ENCODE peak calls at places on chromosome 17, in five cellular contexts. U is stomach, V is MM.1S, S is body of pancreas, E is pancreas. L is an unnamed sample. For H3K4me1, the result is how much of the 10 kb centered on the place peaks cover.

GRCh38 chr17:80817861-80818260 is 173.8 kb upstream of the CHMP6 start:
- DNase-seq in U (no peak), V (no peak), S (no peak), E (no peak), L (no peak)

GRCh38 chr17:81189670-81190530 is 23.9 kb upstream of the AATK start:
- DNase-seq in U (no peak), V (no peak), S (no peak), E (peak), L (peak)

GRCh38 chr17:17498606-17499301 is 2.6 kb upstream of the RASD1 start:
- DNase-seq in U (no peak), V (no peak), S (peak), E (peak), L (no peak)

GRCh38 chr17:36808181-36808661 is 129.1 kb upstream of the LHX1 start:
- DNase-seq in U (no peak), V (no peak), S (no peak), E (no peak), L (no peak)

GRCh38 chr17:80855968-80856862 is 135.4 kb upstream of the CHMP6 start:
- DNase-seq in U (peak), V (no peak), S (no peak), E (no peak), L (peak)

GRCh38 chr17:413706-414440 is 61.3 kb upstream of the RPH3AL start:
- DNase-seq in U (no peak), V (no peak), S (no peak), E (no peak), L (no peak)

GRCh38 chr17:75922963-75923874 is 17.6 kb downstream of the FBF1 start:
- DNase-seq in U (no peak), V (no peak), S (no peak), E (no peak), L (no peak)

GRCh38 chr17:48247603-48248002 is 140.0 kb downstream of the SNX11 start:
- DNase-seq in U (no peak), V (no peak), S (no peak), E (no peak), L (no peak)

GRCh38 chr17:77316191-77316641 is 175.4 kb downstream of the SEC14L1 start:
- DNase-seq in U (no peak), V (no peak), S (no peak), E (no peak), L (no peak)

GRCh38 chr17:9356488-9356911 is 219.1 kb downstream of the STX8 start:
- DNase-seq in U (no peak), V (no peak), S (no peak), E (no peak), L (peak)

GRCh38 chr17:66283971-66284370 is 18.4 kb upstream of the PRKCA start:
- DNase-seq in U (no peak), V (no peak), S (no peak), E (no peak), L (no peak)

GRCh38 chr17:65154770-65155589 is 17.8 kb downstream of the RGS9 start:
- DNase-seq in U (no peak), V (peak), S (no peak), E (no peak), L (no peak)

GRCh38 chr17:34584805-34585416 is 5.5 kb downstream of the TMEM132E start:
- DNase-seq in U (no peak), V (peak), S (no peak), E (no peak), L (no peak)

GRCh38 chr17:49848019-49848473 is at the start of gene TAC4:
- DNase-seq in U (no peak), V (no peak), S (no peak), E (no peak), L (no peak)

GRCh38 chr17:69166957-69167356 is 25.3 kb upstream of the ABCA6 start:
- DNase-seq in U (no peak), V (no peak), S (no peak), E (no peak), L (no peak)

GRCh38 chr17:69470702-69471101 is 56.2 kb downstream of the MAP2K6 start:
- DNase-seq in U (no peak), V (no peak), S (no peak), E (no peak), L (no peak)

GRCh38 chr17:27489045-27489715 is 32.9 kb downstream of the KSR1 start:
- DNase-seq in U (peak), V (no peak), S (peak), E (no peak), L (no peak)

GRCh38 chr17:42675984-42676423 is 790 bp downstream of the PLEKHH3 start:
- DNase-seq in U (peak), V (peak), S (peak), E (peak), L (peak)

GRCh38 chr17:62761884-62762283 is 46.2 kb downstream of the MARCHF10 start:
- DNase-seq in U (no peak), V (no peak), S (no peak), E (no peak), L (peak)

GRCh38 chr17:45006927-45007461 is 38.9 kb upstream of the C1QL1 start:
- DNase-seq in U (no peak), V (no peak), S (no peak), E (no peak), L (peak)

GRCh38 chr17:2718150-2718938 is 6.8 kb upstream of the CLUH start:
- DNase-seq in U (no peak), V (no peak), S (no peak), E (no peak), L (no peak)

GRCh38 chr17:50360716-50361115 is 12.3 kb downstream of the MRPL27 start:
- DNase-seq in U (no peak), V (no peak), S (no peak), E (no peak), L (no peak)

GRCh38 chr17:16304832-16305231 is 48.4 kb downstream of the CENPV start:
- DNase-seq in U (no peak), V (no peak), S (no peak), E (no peak), L (peak)

GRCh38 chr17:34580685-34581445 is 1.5 kb downstream of the TMEM132E start:
- DNase-seq in U (no peak), V (no peak), S (no peak), E (no peak), L (no peak)

GRCh38 chr17:61405047-61405685 is 5.5 kb downstream of the TBX2 start:
- DNase-seq in U (no peak), V (no peak), S (peak), E (no peak), L (no peak)

GRCh38 chr17:55383771-55384679 is 37.6 kb downstream of the MMD start:
- DNase-seq in U (peak), V (no peak), S (no peak), E (no peak), L (no peak)

GRCh38 chr17:28471127-28471453 is 2.4 kb upstream of the SLC13A2 start:
- DNase-seq in U (no peak), V (no peak), S (no peak), E (no peak), L (no peak)

GRCh38 chr17:8997994-8998628 is 23.2 kb upstream of the NTN1 start:
- DNase-seq in U (peak), V (peak), S (peak), E (peak), L (peak)

GRCh38 chr17:79977161-79977631 is 58.5 kb downstream of the TBC1D16 start:
- DNase-seq in U (no peak), V (no peak), S (no peak), E (no peak), L (no peak)

GRCh38 chr17:49753959-49754391 is 10.0 kb downstream of the FAM117A start:
- DNase-seq in U (no peak), V (no peak), S (peak), E (peak), L (no peak)

GRCh38 chr17:73291260-73291801 is 20.5 kb downstream of the CDC42EP4 start:
- DNase-seq in U (peak), V (peak), S (peak), E (peak), L (peak)

GRCh38 chr17:73290399-73291259 is 21.2 kb downstream of the CDC42EP4 start:
- DNase-seq in U (no peak), V (peak), S (no peak), E (no peak), L (peak)

GRCh38 chr17:73292031-73292531 is 19.7 kb downstream of the CDC42EP4 start:
- DNase-seq in U (peak), V (no peak), S (peak), E (peak), L (no peak)

GRCh38 chr17:73293480-73293911 is 18.3 kb downstream of the CDC42EP4 start:
- DNase-seq in U (peak), V (no peak), S (peak), E (peak), L (no peak)

GRCh38 chr17:73293031-73293430 is 18.8 kb downstream of the CDC42EP4 start:
- DNase-seq in U (peak), V (no peak), S (peak), E (peak), L (no peak)
- H3K4me1 ChIP-seq in U (half or more), V (under half), S (half or more), E (half or more), L (under half)

DNA sequence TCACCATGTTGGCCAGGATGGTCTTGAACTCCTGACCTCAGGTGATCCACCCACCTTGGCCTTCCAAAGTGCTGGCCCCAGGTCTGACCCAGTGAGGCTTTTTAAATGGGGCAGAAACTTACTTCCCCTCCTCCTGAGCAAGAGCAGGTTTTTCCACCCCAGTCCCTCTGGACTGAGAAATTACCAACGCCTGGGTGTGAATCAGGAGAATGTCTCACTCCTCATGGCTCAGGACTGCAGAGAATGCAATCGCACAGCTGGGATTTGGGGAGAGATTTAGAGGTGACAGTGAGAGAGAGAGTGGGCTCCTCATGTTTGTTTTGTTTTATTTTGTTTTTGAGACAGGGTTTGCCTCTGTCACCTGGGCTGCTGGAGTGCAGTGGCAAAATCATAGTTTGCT is 203.6 kb downstream of the RAB11FIP4 start:
- DNase-seq in U (no peak), V (no peak), S (no peak), E (no peak), L (no peak)
- H3K27ac ChIP-seq in U (no peak), V (no peak), S (no peak), E (no peak), L (no peak)

DNA sequence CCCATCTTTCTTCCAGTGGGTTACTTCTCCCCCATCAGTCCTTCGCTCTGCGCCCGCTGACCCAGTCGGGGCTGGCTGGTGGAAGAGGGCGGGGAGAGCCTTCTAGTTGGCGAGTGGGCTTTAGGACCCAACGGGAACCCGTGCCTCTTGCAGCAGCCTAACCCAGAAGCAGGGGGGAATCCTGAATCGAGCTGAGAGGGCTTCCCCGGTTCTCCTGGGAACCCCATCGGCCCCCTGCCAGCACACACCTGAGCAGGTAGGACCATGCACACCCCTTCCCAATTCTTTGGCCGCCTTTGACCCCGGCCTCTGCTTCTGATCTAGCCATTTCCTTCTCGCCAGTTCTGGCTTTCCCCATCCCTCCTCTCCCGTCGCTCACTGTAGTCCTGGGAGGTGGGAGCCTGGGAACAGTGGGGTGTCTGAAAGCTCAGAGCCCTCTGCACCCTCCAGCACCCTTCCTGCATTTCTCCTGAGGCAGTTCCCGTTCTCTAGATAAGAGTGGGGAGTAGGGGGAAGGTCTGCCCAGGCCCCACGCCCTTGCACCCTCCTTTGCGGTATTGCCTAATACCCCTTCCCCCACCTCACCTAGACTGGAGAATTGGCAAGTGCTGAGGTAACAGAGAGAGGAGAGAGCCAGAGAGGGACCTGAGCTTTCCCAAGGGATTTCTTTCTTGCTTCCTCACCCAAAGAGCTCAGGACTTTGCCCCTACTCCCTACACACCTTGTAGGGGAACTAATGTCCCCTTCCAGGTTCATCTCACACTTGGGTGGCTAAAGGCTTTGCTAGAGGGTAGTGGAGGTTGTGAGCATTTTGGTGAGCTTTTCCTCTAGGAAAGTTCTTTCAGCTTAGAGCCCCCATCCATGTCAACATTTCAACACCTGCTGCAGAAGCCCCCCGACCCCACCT is at the start of gene RARA:
- DNase-seq in U (peak), V (no peak), S (peak), E (no peak), L (peak)
- H3K4me3 ChIP-seq in U (peak), V (no peak), S (peak), E (peak), L (peak)

DNA sequence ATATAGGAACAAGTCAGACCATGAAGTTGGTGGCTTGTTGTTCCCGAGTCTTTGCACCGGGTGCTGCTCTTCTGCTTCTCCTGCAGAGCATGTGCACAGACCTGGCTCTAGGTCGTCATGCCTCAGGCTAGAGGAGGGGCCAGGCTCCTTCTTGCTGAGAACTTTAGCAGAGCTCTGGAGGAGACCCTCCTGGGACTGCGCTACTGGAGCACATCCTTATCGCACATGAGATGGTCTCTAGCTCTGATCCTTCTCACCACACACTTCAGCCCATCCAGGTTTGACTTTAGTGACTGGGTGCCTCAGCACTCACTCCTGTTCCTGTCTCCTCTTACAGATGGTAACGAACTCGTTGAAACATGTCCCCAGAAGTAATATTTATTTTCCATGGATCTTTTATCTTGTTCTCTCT is 14.9 kb downstream of the FOXK2 start:
- DNase-seq in U (no peak), V (no peak), S (no peak), E (no peak), L (no peak)
- H3K4me1 ChIP-seq in U (half or more), V (under half), S (half or more), E (under half), L (under half)

GRCh38 chr17:1516403-1517161 is at the start of gene INPP5K:
- DNase-seq in U (peak), V (peak), S (peak), E (peak), L (peak)
- H3K27ac ChIP-seq in U (peak), V (peak), S (peak), E (peak), L (peak)

DNA sequence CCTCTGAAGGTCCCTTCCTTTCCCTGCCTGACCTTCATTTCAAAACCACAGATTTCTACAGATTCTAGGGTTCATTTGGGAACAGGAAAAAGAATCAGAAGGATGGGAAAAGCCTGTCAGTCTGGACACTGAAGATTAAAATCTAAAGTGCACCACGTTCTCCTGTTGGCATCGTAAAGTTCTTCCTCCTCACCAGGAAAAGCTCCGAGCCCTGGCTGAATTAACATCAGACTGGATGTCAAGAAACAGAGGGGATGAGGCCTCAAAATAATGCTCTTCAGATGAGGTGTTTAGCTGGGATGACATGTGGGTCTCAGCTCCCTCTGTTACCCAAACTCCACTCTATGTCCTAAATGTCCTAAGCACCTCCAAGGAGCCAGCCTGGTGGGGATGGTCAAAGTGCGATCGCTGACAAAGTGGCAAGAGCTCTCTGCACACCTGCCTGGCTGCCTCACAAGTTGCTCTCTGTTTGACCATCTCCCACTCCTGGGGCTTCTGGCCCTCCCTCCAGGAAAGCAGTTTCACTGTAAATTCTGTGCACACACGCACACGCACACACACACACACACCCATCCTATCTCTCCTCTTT is 1.9 kb downstream of the PITPNA start:
- DNase-seq in U (no peak), V (no peak), S (no peak), E (no peak), L (no peak)
- H3K4me3 ChIP-seq in U (peak), V (no peak), S (no peak), E (peak), L (no peak)

DNA sequence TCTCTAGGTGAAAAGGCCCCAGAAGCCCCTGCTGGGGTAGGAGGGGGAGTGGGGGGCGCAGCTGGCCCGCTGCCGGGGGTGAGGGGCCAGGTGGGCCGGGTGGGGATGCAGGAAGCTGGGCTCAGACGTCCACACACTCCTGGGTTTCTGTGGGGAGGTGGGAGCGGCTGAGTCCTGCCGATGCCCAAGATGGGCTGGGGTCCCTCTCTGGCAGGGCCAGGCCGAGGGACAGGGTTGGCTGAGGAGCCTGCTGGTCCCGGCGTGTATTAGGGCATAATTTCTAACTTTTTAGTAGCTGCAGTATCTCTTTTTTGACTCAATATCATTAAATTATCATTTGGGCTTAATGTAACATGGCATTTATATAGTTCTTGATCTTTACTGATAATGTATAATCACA is 121.4 kb upstream of the CORO6 start:
- DNase-seq in U (no peak), V (no peak), S (no peak), E (peak), L (no peak)
- H3K4me1 ChIP-seq in U (under half), V (under half), S (under half), E (under half), L (under half)